ENCODE peak calls at places on chromosomes 16 and 17, in five cellular contexts. Q is DMS 273 treated with DMSO at 0.1 percent for 48 hours, S is T-cell, I is NCI-H69, V is pulmonary artery endothelial cell. R is an unnamed sample.

GRCh38 chr16:81652798-81653505 is 126.1 kb upstream of the PLCG2 start:
- DNase-seq in V (no peak), S (no peak), I (peak), Q (peak), R (no peak)

GRCh38 chr16:29694384-29695195 is 15.6 kb downstream of the QPRT start:
- DNase-seq in V (no peak), S (no peak), I (peak), Q (no peak), R (no peak)

GRCh38 chr17:9824797-9825338 is 856 bp upstream of the GLP2R start:
- DNase-seq in I (no peak), S (no peak), V (no peak), Q (no peak), R (no peak)

GRCh38 chr16:81610144-81610842 is 165.7 kb downstream of the CMIP start:
- DNase-seq in V (peak), Q (no peak), S (no peak), I (no peak), R (peak)

GRCh38 chr16:20897253-20897896 is 2.8 kb downstream of the DCUN1D3 start:
- DNase-seq in S (no peak), Q (no peak), I (no peak), V (no peak), R (peak)

GRCh38 chr17:6660765-6661463 is 9.4 kb downstream of the C17orf100 start:
- DNase-seq in V (no peak), S (no peak), I (no peak), Q (no peak), R (no peak)

GRCh38 chr17:79907217-79907715 is 68.0 kb upstream of the CBX4 start:
- DNase-seq in V (no peak), S (no peak), Q (no peak), I (no peak), R (no peak)

GRCh38 chr17:64777413-64778101 is 115.5 kb upstream of the SMURF2 start:
- DNase-seq in S (no peak), V (no peak), Q (peak), I (peak), R (no peak)

GRCh38 chr17:43171761-43172487 is 910 bp downstream of the NBR1 start:
- DNase-seq in Q (peak), V (peak), S (no peak), I (peak), R (peak)

GRCh38 chr17:72580321-72581127 is 459.7 kb downstream of the SOX9 start:
- DNase-seq in Q (no peak), S (no peak), I (peak), V (no peak), R (no peak)

R was measured in EH.